ENCODE peak calls at places on chromosome 17, in four cellular contexts. X, L, V and Q are unnamed samples.

GRCh38 chr17:38861399-38861843 is 7.9 kb upstream of the RPL23 start:
- DNase-seq in V (peak), L (peak), X (no peak), Q (no peak)

GRCh38 chr17:78901806-78902205 is 1.2 kb downstream of the CEP295NL start:
- DNase-seq in L (no peak), V (no peak), X (no peak), Q (no peak)

GRCh38 chr17:48575066-48575582 is 3.0 kb downstream of the HOXB4 start:
- DNase-seq in X (no peak), V (peak), L (no peak), Q (no peak)

GRCh38 chr17:81831957-81832607 is 1.0 kb downstream of the MCRIP1 start:
- DNase-seq in L (peak), V (peak), X (no peak), Q (no peak)

GRCh38 chr17:17154981-17155380 is 51.2 kb downstream of the PLD6 start:
- DNase-seq in V (peak), L (no peak), X (no peak), Q (no peak)

GRCh38 chr17:70184770-70185169 is 15.4 kb downstream of the KCNJ2 start:
- DNase-seq in X (no peak), V (no peak), L (no peak), Q (no peak)

GRCh38 chr17:17570207-17570797 is 21.2 kb downstream of the PEMT start:
- DNase-seq in V (no peak), L (peak), X (no peak), Q (no peak)

GRCh38 chr17:37743875-37744632 is 805 bp downstream of the HNF1B start:
- DNase-seq in V (no peak), L (no peak), X (no peak), Q (no peak)

GRCh38 chr17:78785663-78786057 is 3.6 kb upstream of the CYTH1 start:
- DNase-seq in X (no peak), L (no peak), V (no peak), Q (no peak)

GRCh38 chr17:60601443-60602384 is 1.7 kb downstream of the PPM1D start:
- DNase-seq in L (peak), X (peak), V (peak), Q (no peak)

GRCh38 chr17:7886227-7887037 is 2.2 kb upstream of the CHD3 start:
- DNase-seq in L (no peak), X (no peak), V (peak), Q (no peak)

GRCh38 chr17:32792207-32792606 is 84.7 kb downstream of the MYO1D start:
- DNase-seq in V (no peak), L (no peak), X (no peak), Q (no peak)

GRCh38 chr17:50872710-50873424 is 6.7 kb upstream of the TOB1 start:
- DNase-seq in X (no peak), L (peak), V (no peak), Q (no peak)

GRCh38 chr17:7041607-7042506 is 2.0 kb downstream of the SLC16A11 start:
- DNase-seq in L (no peak), X (no peak), V (no peak), Q (no peak)

GRCh38 chr17:70059649-70060048 is 15.4 kb upstream of the KCNJ16 start:
- DNase-seq in L (no peak), V (no peak), X (no peak), Q (no peak)

GRCh38 chr17:32161029-32161428 is 18.7 kb downstream of the RHOT1 start:
- DNase-seq in V (no peak), L (no peak), X (no peak), Q (no peak)

GRCh38 chr17:63542942-63543821 is 7.1 kb upstream of the DCAF7 start:
- DNase-seq in V (no peak), X (no peak), L (no peak), Q (no peak)

GRCh38 chr17:8798176-8799000 is 777 bp downstream of the MFSD6L start:
- DNase-seq in V (no peak), L (no peak), X (no peak), Q (no peak)

GRCh38 chr17:55433629-55434422 is 12.2 kb upstream of the MMD start:
- DNase-seq in X (no peak), L (no peak), V (no peak), Q (no peak)

GRCh38 chr17:38958756-38959155 is 8.4 kb downstream of the FBXO47 start:
- DNase-seq in X (no peak), L (no peak), V (no peak), Q (no peak)

GRCh38 chr17:7582401-7583252 is 1.0 kb upstream of the MPDU1 start:
- DNase-seq in X (no peak), V (no peak), L (no peak), Q (no peak)

GRCh38 chr17:40564883-40565744 is at the start of gene CCR7:
- DNase-seq in X (no peak), V (peak), L (no peak), Q (no peak)

GRCh38 chr17:60102632-60103047 is 23.9 kb upstream of the HEATR6 start:
- DNase-seq in V (peak), L (peak), X (no peak), Q (no peak)

GRCh38 chr17:17200831-17201230 is 5.3 kb downstream of the PLD6 start:
- DNase-seq in V (no peak), X (no peak), L (no peak), Q (no peak)

GRCh38 chr17:7327501-7327900 is 1.6 kb downstream of the NEURL4 start:
- DNase-seq in L (no peak), V (no peak), X (no peak), Q (no peak)

GRCh38 chr17:43372273-43372911 is 26.4 kb upstream of the ARL4D start:
- DNase-seq in V (no peak), L (peak), X (peak), Q (no peak)

GRCh38 chr17:48113201-48113676 is 5.7 kb downstream of the SNX11 start:
- DNase-seq in X (peak), V (no peak), L (peak), Q (peak)

GRCh38 chr17:79627766-79628690 is 17.2 kb upstream of the RBFOX3 start:
- DNase-seq in V (no peak), X (no peak), L (no peak), Q (no peak)

GRCh38 chr17:3556239-3556904 is 1.2 kb downstream of the TRPV3 start:
- DNase-seq in X (no peak), L (no peak), V (no peak), Q (no peak)

GRCh38 chr17:181213-182163 is at the start of gene DOC2B:
- DNase-seq in L (no peak), X (no peak), V (no peak), Q (no peak)

GRCh38 chr17:47188266-47188665 is 829 bp downstream of the CDC27 start:
- DNase-seq in L (peak), X (no peak), V (no peak), Q (no peak)

GRCh38 chr17:72342582-72343527 is 222.0 kb downstream of the SOX9 start:
- DNase-seq in X (no peak), V (peak), L (no peak), Q (no peak)

GRCh38 chr17:67245694-67246397 is 850 bp upstream of the HELZ start:
- DNase-seq in X (no peak), V (peak), L (no peak), Q (peak)

GRCh38 chr17:66975188-66975587 is 10.7 kb downstream of the CACNG4 start:
- DNase-seq in L (no peak), V (no peak), X (no peak), Q (no peak)

GRCh38 chr17:74952431-74953128 is 16.9 kb downstream of the OTOP3 start:
- DNase-seq in L (no peak), X (no peak), V (no peak), Q (no peak)

GRCh38 chr17:78082988-78083387 is 45.6 kb downstream of the TMC6 start:
- DNase-seq in V (peak), L (no peak), X (no peak), Q (no peak)

GRCh38 chr17:21189361-21189760 is 24.6 kb downstream of the TMEM11 start:
- DNase-seq in V (no peak), X (no peak), L (no peak), Q (no peak)

GRCh38 chr17:45908460-45908859 is 14.1 kb downstream of the MAPT start:
- DNase-seq in L (no peak), X (no peak), V (no peak), Q (no peak)

GRCh38 chr17:31216053-31216751 is 80.8 kb downstream of the OMG start:
- DNase-seq in L (no peak), V (peak), X (peak), Q (no peak)

GRCh38 chr17:36608794-36609497 is 7.6 kb downstream of the MRM1 start:
- DNase-seq in L (peak), X (no peak), V (peak), Q (no peak)
- TF ChIP-seq SPI1 in L (no peak), X (peak), V (no peak), Q (no peak)

GRCh38 chr17:11803226-11803625 is 194.0 kb downstream of the ZNF18 start:
- DNase-seq in L (no peak), V (no peak), X (no peak), Q (no peak)

GRCh38 chr17:11803635-11804034 is 193.6 kb downstream of the ZNF18 start:
- DNase-seq in V (no peak), L (no peak), X (no peak), Q (no peak)

GRCh38 chr17:11795906-11796305 is 197.6 kb downstream of the DNAH9 start:
- DNase-seq in V (no peak), L (no peak), X (no peak), Q (no peak)

DNA sequence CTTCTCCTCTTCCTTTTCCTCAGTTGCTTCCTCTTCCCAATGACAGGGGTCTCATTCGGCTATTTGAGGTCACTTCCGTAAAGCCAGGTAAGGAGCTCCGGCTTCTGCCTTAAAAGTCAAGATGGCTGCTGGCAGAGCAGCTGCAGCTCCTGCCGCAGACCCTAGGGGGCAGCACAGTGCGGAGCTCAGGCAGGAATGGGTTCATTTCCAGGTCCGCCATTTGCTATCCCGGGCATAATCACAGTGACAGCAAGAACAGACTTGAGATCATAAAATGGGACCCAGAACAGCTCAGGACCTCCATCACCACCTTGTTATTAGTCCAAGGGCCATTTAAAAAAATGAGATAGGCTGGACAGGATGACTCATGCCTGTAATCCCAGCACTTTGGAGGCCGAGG is 199.5 kb downstream of the ZNF18 start:
- DNase-seq in X (no peak), V (peak), L (no peak), Q (no peak)
- TF ChIP-seq SPI1 in X (no peak), V (peak), L (no peak), Q (no peak)

DNA sequence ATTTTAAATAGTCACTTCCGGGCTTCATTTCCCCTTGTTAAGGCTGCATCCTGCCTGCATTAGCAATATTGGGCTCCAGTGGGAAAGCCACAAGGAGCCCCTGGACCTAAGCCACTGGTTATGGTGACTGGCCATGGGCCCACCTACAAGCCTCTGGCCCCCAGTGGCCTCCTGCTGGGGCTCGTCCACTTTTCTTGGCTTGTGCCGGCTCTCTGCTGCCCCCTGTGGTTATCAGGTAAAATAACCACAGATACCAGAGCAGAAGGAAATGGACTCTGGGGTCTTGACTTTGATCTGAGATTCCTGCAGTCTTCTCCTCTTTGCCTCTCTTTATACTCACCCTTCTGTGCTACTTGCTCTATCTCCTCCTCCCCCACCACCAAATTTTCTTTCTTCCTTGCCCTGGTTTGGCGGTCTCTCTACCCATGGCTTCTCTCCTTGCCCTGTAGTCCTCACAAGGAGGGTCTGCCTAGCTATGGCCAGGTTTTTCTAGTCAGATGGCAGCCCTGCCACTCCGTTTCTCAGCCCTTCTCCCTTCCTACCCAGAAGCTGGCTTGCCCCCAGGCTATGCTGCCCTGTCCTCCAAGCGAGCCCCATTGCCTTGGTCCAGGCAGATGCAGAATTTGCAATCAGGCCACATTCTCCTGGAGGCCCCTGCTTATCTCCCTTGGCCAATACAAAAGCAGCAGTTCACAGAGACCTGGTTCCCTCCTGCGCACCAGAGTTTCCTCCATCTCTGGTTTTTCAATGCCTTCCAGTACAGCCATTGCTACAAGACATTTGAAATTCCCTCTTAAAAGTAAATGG is 82.9 kb upstream of the RCVRN start:
- DNase-seq in V (peak), X (no peak), L (peak), Q (peak)
- TF ChIP-seq SPI1 in V (no peak), X (no peak), L (no peak), Q (no peak)

GRCh38 chr17:11948791-11949190 is 48.5 kb downstream of the ZNF18 start:
- DNase-seq in L (no peak), V (no peak), X (no peak), Q (no peak)
- TF ChIP-seq SPI1 in L (no peak), V (no peak), X (no peak), Q (no peak)

GRCh38 chr17:73508057-73508930 is 136.0 kb downstream of the SDK2 start:
- DNase-seq in L (no peak), X (no peak), V (no peak), Q (no peak)
- TF ChIP-seq SPI1 in L (no peak), X (no peak), V (no peak), Q (no peak)

GRCh38 chr17:82915697-82916027 is 75.8 kb upstream of the ZNF750 start:
- DNase-seq in X (no peak), L (no peak), V (no peak), Q (no peak)
- TF ChIP-seq SPI1 in X (no peak), L (no peak), V (no peak), Q (no peak)

DNA sequence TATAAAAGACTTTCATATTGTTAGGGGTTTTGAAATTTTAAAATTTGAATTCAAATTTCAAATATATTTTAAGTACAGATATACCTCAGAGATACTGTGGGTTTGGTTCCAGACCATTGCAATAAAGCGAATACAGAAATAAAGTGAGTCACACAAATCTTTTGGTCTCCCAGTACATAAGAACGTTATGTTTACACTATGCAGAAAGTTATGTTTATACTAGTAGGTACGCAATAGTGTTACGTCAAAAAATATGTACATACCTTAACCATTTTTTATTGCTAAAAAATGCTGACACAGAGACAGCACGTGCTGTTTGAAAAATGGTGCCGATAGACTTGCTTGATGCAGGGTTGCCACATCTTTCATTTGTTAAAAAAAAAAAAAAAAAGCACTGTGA is 19.7 kb downstream of the NUP88 start:
- DNase-seq in X (no peak), V (no peak), L (no peak), Q (no peak)
- TF ChIP-seq SPI1 in X (no peak), V (no peak), L (no peak), Q (no peak)